ENCODE peak calls at places on chromosomes 5 and 9, in five cellular contexts. L, S, Q, X and U are unnamed samples.

GRCh38 chr5:6435356-6435755 is 13.3 kb upstream of the UBE2QL1 start:
- DNase-seq in L (no peak), S (no peak), Q (no peak), X (peak; percentile 19), U (peak; percentile 55)

GRCh38 chr9:105296889-105297288 is 52.4 kb downstream of the SLC44A1 start:
- DNase-seq in L (peak; percentile 90), S (no peak), Q (no peak), X (peak; percentile 90), U (peak; percentile 9)

GRCh38 chr5:79745255-79745654 is 55.6 kb downstream of the CMYA5 start:
- DNase-seq in L (no peak), S (no peak), Q (no peak), X (no peak), U (no peak)

GRCh38 chr9:71446081-71446480 is 322.2 kb downstream of the CEMIP2 start:
- DNase-seq in L (no peak), S (no peak), Q (no peak), X (no peak), U (no peak)

GRCh38 chr5:1272201-1272600 is 22.7 kb downstream of the TERT start:
- DNase-seq in L (no peak), S (no peak), Q (no peak), X (no peak), U (no peak)

GRCh38 chr5:61813361-61813760 is 481.3 kb downstream of the ZSWIM6 start:
- DNase-seq in L (no peak), S (no peak), Q (no peak), X (no peak), U (no peak)

GRCh38 chr5:95709967-95710650 is 21.0 kb upstream of the RHOBTB3 start:
- DNase-seq in L (no peak), S (no peak), Q (no peak), X (peak; percentile 44), U (peak; percentile 33)

GRCh38 chr9:136309101-136309801 is 5.4 kb upstream of the CCDC187 start:
- DNase-seq in L (no peak), S (peak; percentile 61), Q (peak; percentile 24), X (no peak), U (no peak)

GRCh38 chr5:149073217-149073616 is 10.4 kb upstream of the SH3TC2 start:
- DNase-seq in L (no peak), S (no peak), Q (no peak), X (no peak), U (no peak)

GRCh38 chr5:135190345-135191083 is 156.5 kb upstream of the PITX1 start:
- DNase-seq in L (no peak), S (no peak), Q (no peak), X (no peak), U (no peak)

GRCh38 chr5:60883229-60883628 is 39.2 kb upstream of the ELOVL7 start:
- DNase-seq in L (no peak), S (peak; percentile 22), Q (no peak), X (peak; percentile 29), U (peak; percentile 10)

DNA sequence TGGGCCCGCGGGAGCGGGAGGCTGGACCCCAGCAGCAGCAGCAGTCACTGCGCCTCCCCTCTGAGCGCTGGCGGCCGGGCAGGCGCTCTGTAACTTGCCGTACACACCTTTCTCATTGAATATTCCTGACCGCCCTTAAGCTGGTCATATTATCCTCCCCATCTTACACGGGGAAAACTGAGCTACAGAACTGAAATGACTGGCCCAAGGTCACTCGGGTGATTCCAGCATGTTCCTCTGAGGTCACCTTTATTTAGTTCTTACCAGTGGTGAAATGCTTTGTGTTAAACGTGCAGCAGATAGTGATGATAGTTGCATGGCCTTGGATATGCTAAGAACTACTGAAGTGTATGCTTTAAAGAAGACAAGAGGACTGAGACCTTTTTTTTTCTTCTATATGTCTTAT is 607 bp downstream of the UQCRQ start:
- DNase-seq in L (no peak), S (no peak), Q (no peak), X (no peak), U (no peak)
- TF ChIP-seq MXI1 in L (no peak), S (no peak), Q (no peak), X (no peak), U (no peak)

GRCh38 chr5:52804359-52804758 is 16.6 kb downstream of the ITGA1 start:
- DNase-seq in L (no peak), S (no peak), Q (no peak), X (no peak), U (no peak)

GRCh38 chr5:52801329-52801728 is 13.6 kb downstream of the ITGA1 start:
- DNase-seq in L (peak; percentile 46), S (no peak), Q (no peak), X (no peak), U (peak; percentile 11)

GRCh38 chr5:52799983-52800393 is 12.3 kb downstream of the ITGA1 start:
- DNase-seq in L (peak; percentile 94), S (peak; percentile 92), Q (peak; percentile 83), X (peak; percentile 86), U (peak; percentile 94)

GRCh38 chr5:52800394-52801213 is 12.9 kb downstream of the ITGA1 start:
- DNase-seq in L (peak; percentile 82), S (peak; percentile 46), Q (no peak), X (peak; percentile 69), U (peak; percentile 51)

DNA sequence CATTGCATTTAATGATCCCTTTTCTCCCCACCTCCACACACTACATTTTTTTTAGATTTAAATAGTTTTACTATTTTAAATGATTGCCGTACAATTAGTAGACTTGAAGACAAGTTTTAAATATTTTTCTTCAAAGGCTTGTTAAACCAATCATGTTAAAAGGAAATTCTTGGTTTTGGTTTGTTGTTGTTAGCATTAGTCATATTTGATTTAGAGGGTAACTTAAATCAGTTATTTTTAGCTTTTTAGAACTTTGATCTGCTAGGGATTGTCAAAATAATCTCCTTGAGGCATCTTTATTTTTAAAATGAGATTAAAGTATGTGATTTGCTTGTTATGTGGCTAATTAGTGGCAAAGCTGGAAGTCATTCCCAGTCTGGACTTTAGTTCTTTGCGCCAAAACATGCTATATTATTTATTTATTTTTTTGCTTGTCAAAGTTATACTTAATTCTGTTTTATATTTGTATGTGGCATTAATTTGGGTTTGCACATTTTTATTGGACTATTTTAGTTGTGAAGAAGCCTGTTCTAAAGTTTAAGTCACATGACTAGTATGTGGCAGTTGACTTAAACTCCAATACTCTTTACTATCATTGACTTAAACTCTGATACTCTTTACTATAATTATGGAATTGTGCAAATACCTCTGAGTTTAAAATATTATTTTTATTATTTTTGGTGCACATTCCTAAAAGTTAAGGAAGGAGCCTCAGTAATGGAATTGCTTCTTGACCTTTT is 14.7 kb downstream of the ITGA1 start:
- DNase-seq in L (peak; percentile 50), S (no peak), Q (no peak), X (no peak), U (no peak)
- TF ChIP-seq MXI1 in L (no peak), S (no peak), Q (no peak), X (no peak), U (no peak)

GRCh38 chr5:54360089-54360488 is 49.7 kb upstream of the ARL15 start:
- DNase-seq in L (peak; percentile 15), S (no peak), Q (no peak), X (no peak), U (no peak)
- TF ChIP-seq MXI1 in L (no peak), S (no peak), Q (no peak), X (no peak), U (no peak)

DNA sequence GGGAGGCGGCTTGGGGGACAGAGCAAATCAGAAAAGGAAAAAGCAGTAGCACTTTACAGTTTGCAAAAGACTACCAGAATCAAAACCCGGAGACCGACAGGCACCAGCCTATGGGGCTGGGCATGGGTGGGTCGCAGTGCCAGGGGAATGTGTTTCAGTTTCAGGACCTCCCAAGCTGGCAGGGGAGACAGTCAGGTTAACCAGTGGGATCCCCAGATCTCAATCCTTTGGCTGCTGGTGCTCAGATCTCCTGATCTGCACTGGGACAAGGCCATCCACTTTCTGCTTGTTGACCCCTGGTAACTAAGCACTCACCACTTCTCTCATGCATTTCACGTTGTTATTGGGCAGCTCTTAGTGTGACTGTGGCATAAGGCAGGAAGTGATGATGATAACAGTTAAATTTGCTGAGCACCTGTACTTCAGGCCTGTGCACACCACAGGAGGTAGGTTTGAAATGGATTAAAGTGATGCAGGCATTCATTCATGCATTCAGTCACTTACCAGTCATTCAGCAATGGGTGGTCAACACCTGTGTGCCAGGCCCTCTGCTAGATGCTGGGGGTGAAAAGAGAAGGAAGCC is 42.2 kb upstream of the STXBP1 start:
- DNase-seq in L (peak; percentile 44), S (no peak), Q (no peak), X (no peak), U (no peak)
- TF ChIP-seq MXI1 in L (no peak), S (no peak), Q (no peak), X (no peak), U (no peak)

GRCh38 chr5:147619281-147619680 is 109.4 kb upstream of the DPYSL3 start:
- DNase-seq in L (no peak), S (no peak), Q (no peak), X (no peak), U (no peak)
- TF ChIP-seq MXI1 in L (no peak), S (no peak), Q (no peak), X (no peak), U (no peak)

DNA sequence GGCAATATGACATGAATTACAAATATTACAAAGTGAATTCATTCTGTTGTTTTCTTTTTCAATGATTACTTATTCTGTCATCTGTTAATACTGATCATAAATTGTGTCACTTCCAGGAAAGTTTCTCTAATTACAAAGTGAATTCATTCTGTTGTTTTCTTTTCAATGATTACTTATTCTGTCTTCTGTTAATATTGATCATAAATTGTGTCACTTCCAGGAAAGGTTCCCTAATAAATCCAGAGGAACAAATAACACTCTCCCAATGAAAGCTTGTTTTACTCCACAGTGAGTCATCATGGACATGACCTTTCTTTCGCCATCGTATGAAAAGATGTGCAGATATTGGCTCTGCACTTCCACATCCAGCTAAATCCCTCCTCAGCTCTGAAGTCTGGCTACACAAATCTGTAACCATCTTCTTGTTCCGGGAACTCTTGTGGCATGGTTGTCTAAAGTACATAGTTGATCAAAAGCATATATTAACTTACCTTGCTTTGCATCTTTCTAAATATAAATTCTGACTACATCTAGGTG is 297.1 kb upstream of the HAPLN1 start:
- DNase-seq in L (peak; percentile 40), S (no peak), Q (no peak), X (no peak), U (no peak)
- TF ChIP-seq MXI1 in L (no peak), S (no peak), Q (no peak), X (no peak), U (no peak)